ENCODE peak calls at places on chromosome X, in six cellular contexts. One of them, this sample, is unnamed.

GRCh38 chrX:13101439-13102139 is 57.2 kb upstream of the FAM9C start:
- DNase-seq in suprapubic skin: peak
- DNase-seq in stomach: peak
- DNase-seq in HCT116: peak
- DNase-seq in K562: peak
- DNase-seq in SK-N-SH: no peak
- DNase-seq in this sample: no peak

GRCh38 chrX:2578864-2579263 is 78.1 kb upstream of the DHRSX start:
- DNase-seq in HCT116: no peak
- DNase-seq in K562: no peak
- DNase-seq in suprapubic skin: no peak
- DNase-seq in stomach: no peak
- DNase-seq in SK-N-SH: no peak
- DNase-seq in this sample: no peak

GRCh38 chrX:41935827-41936226 is 12.5 kb upstream of the CASK start:
- DNase-seq in suprapubic skin: no peak
- DNase-seq in SK-N-SH: no peak
- DNase-seq in stomach: no peak
- DNase-seq in HCT116: no peak
- DNase-seq in K562: no peak
- DNase-seq in this sample: no peak

GRCh38 chrX:148700021-148700420 is 199.6 kb downstream of the AFF2 start:
- DNase-seq in suprapubic skin: no peak
- DNase-seq in K562: no peak
- DNase-seq in SK-N-SH: no peak
- DNase-seq in HCT116: no peak
- DNase-seq in stomach: no peak
- DNase-seq in this sample: no peak

GRCh38 chrX:65035451-65035779 is 59.2 kb upstream of the ZC4H2 start:
- DNase-seq in HCT116: no peak
- DNase-seq in stomach: peak
- DNase-seq in K562: peak
- DNase-seq in suprapubic skin: no peak
- DNase-seq in SK-N-SH: peak
- DNase-seq in this sample: no peak

GRCh38 chrX:261167-261857 is 19.9 kb upstream of the PLCXD1 start:
- DNase-seq in SK-N-SH: no peak
- DNase-seq in K562: no peak
- DNase-seq in HCT116: no peak
- DNase-seq in suprapubic skin: no peak
- DNase-seq in stomach: peak
- DNase-seq in this sample: no peak

GRCh38 chrX:10039821-10040793 is 72.9 kb downstream of the CLDN34 start:
- DNase-seq in SK-N-SH: no peak
- DNase-seq in K562: no peak
- DNase-seq in HCT116: no peak
- DNase-seq in stomach: no peak
- DNase-seq in suprapubic skin: no peak
- DNase-seq in this sample: no peak

GRCh38 chrX:19904778-19905367 is 17.5 kb upstream of the SH3KBP1 start:
- DNase-seq in SK-N-SH: peak
- DNase-seq in stomach: no peak
- DNase-seq in HCT116: peak
- DNase-seq in K562: peak
- DNase-seq in suprapubic skin: no peak
- DNase-seq in this sample: no peak

GRCh38 chrX:36035550-36035949 is 116.0 kb downstream of the CFAP47 start:
- DNase-seq in suprapubic skin: no peak
- DNase-seq in SK-N-SH: no peak
- DNase-seq in HCT116: no peak
- DNase-seq in stomach: no peak
- DNase-seq in K562: no peak
- DNase-seq in this sample: no peak

GRCh38 chrX:9897761-9898161 is 69.4 kb upstream of the CLDN34 start:
- DNase-seq in suprapubic skin: no peak
- DNase-seq in stomach: peak
- DNase-seq in HCT116: no peak
- DNase-seq in K562: no peak
- DNase-seq in SK-N-SH: no peak
- DNase-seq in this sample: no peak

GRCh38 chrX:57918750-57919436 is 8.6 kb upstream of the ZXDA start:
- DNase-seq in SK-N-SH: peak
- DNase-seq in HCT116: peak
- DNase-seq in suprapubic skin: no peak
- DNase-seq in stomach: peak
- DNase-seq in K562: no peak
- DNase-seq in this sample: no peak

GRCh38 chrX:150767475-150768131 is 74.4 kb downstream of the MTMR1 start:
- DNase-seq in stomach: no peak
- DNase-seq in suprapubic skin: no peak
- DNase-seq in K562: peak
- DNase-seq in SK-N-SH: no peak
- DNase-seq in HCT116: no peak
- DNase-seq in this sample: no peak

GRCh38 chrX:45771560-45772340 is 571.1 kb upstream of the DIPK2B start:
- DNase-seq in stomach: peak
- DNase-seq in HCT116: no peak
- DNase-seq in suprapubic skin: no peak
- DNase-seq in K562: no peak
- DNase-seq in SK-N-SH: no peak
- DNase-seq in this sample: no peak

GRCh38 chrX:123475068-123475724 is 257.7 kb downstream of the THOC2 start:
- DNase-seq in suprapubic skin: no peak
- DNase-seq in K562: no peak
- DNase-seq in stomach: no peak
- DNase-seq in HCT116: no peak
- DNase-seq in SK-N-SH: no peak
- DNase-seq in this sample: no peak

GRCh38 chrX:2875798-2876399 is 47.2 kb downstream of the GYG2 start:
- DNase-seq in SK-N-SH: peak
- DNase-seq in HCT116: no peak
- DNase-seq in K562: no peak
- DNase-seq in suprapubic skin: no peak
- DNase-seq in stomach: no peak
- DNase-seq in this sample: no peak

GRCh38 chrX:1466232-1466661 is 13.5 kb upstream of the ASMTL start:
- DNase-seq in HCT116: no peak
- DNase-seq in SK-N-SH: no peak
- DNase-seq in stomach: peak
- DNase-seq in suprapubic skin: peak
- DNase-seq in K562: no peak
- DNase-seq in this sample: no peak

GRCh38 chrX:54891573-54891972 is 29.1 kb upstream of the TRO start:
- DNase-seq in SK-N-SH: peak
- DNase-seq in K562: peak
- DNase-seq in HCT116: peak
- DNase-seq in stomach: no peak
- DNase-seq in suprapubic skin: no peak
- DNase-seq in this sample: no peak

GRCh38 chrX:37302569-37302968 is 46.6 kb upstream of the PRRG1 start:
- DNase-seq in K562: no peak
- DNase-seq in suprapubic skin: no peak
- DNase-seq in stomach: no peak
- DNase-seq in HCT116: peak
- DNase-seq in SK-N-SH: no peak
- DNase-seq in this sample: no peak

DNA sequence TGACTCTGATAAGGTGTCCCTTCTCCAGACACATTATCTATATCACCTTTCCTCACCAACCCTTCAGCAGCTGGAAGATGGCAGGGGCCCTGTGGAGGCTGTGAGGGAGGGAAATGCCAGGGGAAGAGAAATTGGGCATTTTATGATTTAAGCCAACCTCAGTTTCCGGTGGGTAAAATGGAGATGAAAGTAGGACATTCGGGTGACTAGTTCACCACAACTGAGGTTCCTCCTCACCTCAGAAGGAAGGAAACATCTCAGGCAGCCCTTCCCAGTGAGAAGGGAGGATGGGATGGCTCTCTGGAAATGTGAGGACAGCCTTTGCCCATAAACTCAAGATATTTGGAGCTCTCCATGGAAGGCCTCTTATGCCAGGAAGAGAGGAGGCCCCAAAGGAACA is 251.5 kb downstream of the MID1IP1 start:
- DNase-seq in HCT116: no peak
- DNase-seq in K562: no peak
- DNase-seq in suprapubic skin: no peak
- DNase-seq in SK-N-SH: no peak
- DNase-seq in stomach: no peak
- DNase-seq in this sample: no peak
- H3K27ac ChIP-seq in HCT116: no peak
- H3K27ac ChIP-seq in K562: no peak
- H3K27ac ChIP-seq in suprapubic skin: no peak
- H3K27ac ChIP-seq in SK-N-SH: no peak
- H3K27ac ChIP-seq in stomach: no peak
- H3K27ac ChIP-seq in this sample: no peak

GRCh38 chrX:155056877-155057792 is 13.8 kb downstream of the CMC4 start:
- DNase-seq in K562: peak
- DNase-seq in suprapubic skin: peak
- DNase-seq in SK-N-SH: peak
- DNase-seq in stomach: peak
- DNase-seq in HCT116: peak
- DNase-seq in this sample: no peak
- TF ChIP-seq POLR2AphosphoS5 in K562: no peak
- TF ChIP-seq POLR2AphosphoS5 in suprapubic skin: no peak
- TF ChIP-seq POLR2AphosphoS5 in SK-N-SH: no peak
- TF ChIP-seq POLR2AphosphoS5 in stomach: peak
- TF ChIP-seq POLR2AphosphoS5 in HCT116: no peak
- TF ChIP-seq POLR2AphosphoS5 in this sample: no peak

GRCh38 chrX:136191171-136191570 is 43.8 kb downstream of the FHL1 start:
- DNase-seq in HCT116: no peak
- DNase-seq in stomach: no peak
- DNase-seq in suprapubic skin: no peak
- DNase-seq in SK-N-SH: no peak
- DNase-seq in K562: no peak
- DNase-seq in this sample: no peak

GRCh38 chrX:136194546-136194945 is 47.2 kb downstream of the FHL1 start:
- DNase-seq in stomach: no peak
- DNase-seq in suprapubic skin: no peak
- DNase-seq in SK-N-SH: no peak
- DNase-seq in K562: no peak
- DNase-seq in HCT116: no peak
- DNase-seq in this sample: no peak

GRCh38 chrX:136193771-136194170 is 46.4 kb downstream of the FHL1 start:
- DNase-seq in SK-N-SH: no peak
- DNase-seq in K562: no peak
- DNase-seq in stomach: no peak
- DNase-seq in HCT116: no peak
- DNase-seq in suprapubic skin: no peak
- DNase-seq in this sample: no peak

GRCh38 chrX:136192135-136192534 is 44.8 kb downstream of the FHL1 start:
- DNase-seq in K562: no peak
- DNase-seq in SK-N-SH: no peak
- DNase-seq in stomach: no peak
- DNase-seq in suprapubic skin: no peak
- DNase-seq in HCT116: no peak
- DNase-seq in this sample: no peak

GRCh38 chrX:136192839-136193414 is 45.6 kb downstream of the FHL1 start:
- DNase-seq in suprapubic skin: no peak
- DNase-seq in HCT116: no peak
- DNase-seq in stomach: no peak
- DNase-seq in K562: no peak
- DNase-seq in SK-N-SH: no peak
- DNase-seq in this sample: no peak
- H3K27ac ChIP-seq in suprapubic skin: no peak
- H3K27ac ChIP-seq in HCT116: no peak
- H3K27ac ChIP-seq in stomach: peak
- H3K27ac ChIP-seq in K562: no peak
- H3K27ac ChIP-seq in SK-N-SH: no peak
- H3K27ac ChIP-seq in this sample: no peak

GRCh38 chrX:33210156-33210555 is 1.2 kb downstream of the DMD start:
- DNase-seq in HCT116: no peak
- DNase-seq in suprapubic skin: no peak
- DNase-seq in K562: no peak
- DNase-seq in SK-N-SH: no peak
- DNase-seq in stomach: no peak
- DNase-seq in this sample: no peak

GRCh38 chrX:33207056-33207455 is 4.3 kb downstream of the DMD start:
- DNase-seq in suprapubic skin: no peak
- DNase-seq in stomach: no peak
- DNase-seq in K562: no peak
- DNase-seq in SK-N-SH: no peak
- DNase-seq in HCT116: no peak
- DNase-seq in this sample: no peak

DNA sequence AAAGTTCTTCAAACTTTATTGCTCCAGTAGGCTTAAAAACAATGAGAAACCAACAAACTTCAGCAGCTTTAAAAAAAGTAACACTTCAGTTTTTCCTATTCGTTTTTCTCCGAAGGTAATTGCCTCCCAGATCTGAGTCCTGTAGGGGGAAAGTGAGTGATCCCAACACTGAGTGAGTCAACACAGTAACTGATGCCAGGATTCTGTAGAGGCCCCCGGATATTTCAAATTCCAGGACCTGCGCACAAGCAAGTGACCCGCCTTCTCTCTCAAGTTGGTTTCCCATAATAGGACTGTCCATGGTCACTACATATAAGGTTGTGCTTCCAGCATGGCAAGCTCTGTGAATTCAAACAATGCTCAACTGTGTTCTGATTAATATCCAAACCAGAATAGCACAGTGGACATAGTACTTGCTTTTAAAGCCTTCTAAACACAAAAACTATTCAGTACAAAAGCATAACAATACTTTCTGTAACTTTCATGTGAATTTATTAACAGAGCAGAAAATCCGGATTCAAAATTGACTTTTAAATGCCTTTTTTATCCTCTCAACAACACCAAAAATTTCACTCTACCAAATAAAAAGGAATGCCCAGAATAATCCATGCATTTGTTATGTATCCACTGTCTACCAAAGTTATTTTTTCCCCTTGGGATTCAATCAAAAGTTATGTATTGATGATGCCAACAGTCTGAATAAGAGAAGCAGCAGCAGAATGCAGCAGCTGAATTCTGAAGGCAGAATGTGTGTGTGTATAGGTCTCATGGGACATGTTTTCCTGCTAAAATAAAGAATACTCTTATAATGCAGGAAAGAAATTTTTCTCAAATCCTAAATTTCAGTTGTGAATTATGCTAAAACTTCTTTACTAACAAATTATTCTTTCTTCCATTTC is at the start of gene DMD:
- DNase-seq in suprapubic skin: no peak
- DNase-seq in K562: no peak
- DNase-seq in HCT116: no peak
- DNase-seq in stomach: no peak
- DNase-seq in SK-N-SH: no peak
- DNase-seq in this sample: no peak
- TF ChIP-seq POLR2AphosphoS5 in suprapubic skin: no peak
- TF ChIP-seq POLR2AphosphoS5 in K562: no peak
- TF ChIP-seq POLR2AphosphoS5 in HCT116: no peak
- TF ChIP-seq POLR2AphosphoS5 in stomach: peak
- TF ChIP-seq POLR2AphosphoS5 in SK-N-SH: no peak
- TF ChIP-seq POLR2AphosphoS5 in this sample: no peak

GRCh38 chrX:107750263-107750662 is 25.3 kb downstream of the TSC22D3 start:
- DNase-seq in stomach: no peak
- DNase-seq in K562: no peak
- DNase-seq in SK-N-SH: no peak
- DNase-seq in HCT116: no peak
- DNase-seq in suprapubic skin: no peak
- DNase-seq in this sample: no peak
- H3K27ac ChIP-seq in stomach: no peak
- H3K27ac ChIP-seq in K562: no peak
- H3K27ac ChIP-seq in SK-N-SH: no peak
- H3K27ac ChIP-seq in HCT116: no peak
- H3K27ac ChIP-seq in suprapubic skin: no peak
- H3K27ac ChIP-seq in this sample: no peak

GRCh38 chrX:21666679-21667078 is 8.5 kb upstream of the KLHL34 start:
- DNase-seq in stomach: no peak
- DNase-seq in suprapubic skin: no peak
- DNase-seq in SK-N-SH: no peak
- DNase-seq in K562: no peak
- DNase-seq in HCT116: no peak
- DNase-seq in this sample: no peak
- TF ChIP-seq POLR2AphosphoS5 in stomach: no peak
- TF ChIP-seq POLR2AphosphoS5 in suprapubic skin: no peak
- TF ChIP-seq POLR2AphosphoS5 in SK-N-SH: no peak
- TF ChIP-seq POLR2AphosphoS5 in K562: no peak
- TF ChIP-seq POLR2AphosphoS5 in HCT116: no peak
- TF ChIP-seq POLR2AphosphoS5 in this sample: no peak